ENCODE peak calls at places on chromosomes 12 and 14, in six cellular contexts. G, L, J, P, R and O are unnamed samples.

GRCh38 chr12:124039276-124039675 is 66.3 kb downstream of the ZNF664 start:
- DNase-seq in G (no peak), L (peak; percentile 21), J (no peak), P (no peak), R (no peak), O (no peak)

GRCh38 chr12:99498756-99499155 is 148.8 kb upstream of the GARIN6 start:
- DNase-seq in G (peak; percentile 2), L (peak; percentile 74), J (no peak), P (no peak), R (no peak), O (no peak)

GRCh38 chr12:91985002-91985767 is 160.5 kb downstream of the BTG1 start:
- DNase-seq in G (no peak), L (no peak), J (no peak), P (no peak), R (no peak), O (no peak)

GRCh38 chr14:66596241-66596985 is 88.5 kb downstream of the GPHN start:
- DNase-seq in G (no peak), L (no peak), J (no peak), P (no peak), R (no peak), O (no peak)

GRCh38 chr14:64717870-64718269 is 13.6 kb downstream of the PLEKHG3 start:
- DNase-seq in G (no peak), L (no peak), J (no peak), P (no peak), R (no peak), O (no peak)

GRCh38 chr12:66587912-66588311 is 91.0 kb downstream of the GRIP1 start:
- DNase-seq in G (no peak), L (no peak), J (no peak), P (no peak), R (no peak), O (no peak)

GRCh38 chr12:124053855-124054254 is 80.8 kb downstream of the ZNF664 start:
- DNase-seq in G (peak; percentile 88), L (no peak), J (no peak), P (peak; percentile 37), R (peak; percentile 45), O (peak; percentile 52)

GRCh38 chr12:71799105-71799504 is 40.5 kb upstream of the TBC1D15 start:
- DNase-seq in G (peak; percentile 16), L (peak; percentile 18), J (no peak), P (no peak), R (no peak), O (no peak)

GRCh38 chr12:2756756-2757155 is 38.0 kb upstream of the FKBP4 start:
- DNase-seq in G (peak; percentile 66), L (no peak), J (no peak), P (no peak), R (no peak), O (no peak)

GRCh38 chr14:54002653-54003052 is 46.0 kb upstream of the BMP4 start:
- DNase-seq in G (no peak), L (no peak), J (no peak), P (no peak), R (no peak), O (no peak)

GRCh38 chr14:61891251-61891650 is 129.0 kb downstream of the SNAPC1 start:
- DNase-seq in G (peak; percentile 15), L (no peak), J (no peak), P (no peak), R (no peak), O (no peak)

GRCh38 chr12:81128930-81129554 is 51.2 kb downstream of the ACSS3 start:
- DNase-seq in G (peak; percentile 81), L (peak; percentile 70), J (peak; percentile 54), P (no peak), R (peak; percentile 54), O (peak; percentile 72)

GRCh38 chr12:2003676-2004112 is 563 bp downstream of the DCP1B start:
- DNase-seq in G (peak; percentile 16), L (peak; percentile 58), J (no peak), P (no peak), R (no peak), O (no peak)

GRCh38 chr12:12432373-12432772 is 75.5 kb downstream of the BORCS5 start:
- DNase-seq in G (no peak), L (no peak), J (peak; percentile 68), P (no peak), R (no peak), O (no peak)

GRCh38 chr12:64675795-64676194 is 65.5 kb downstream of the RASSF3 start:
- DNase-seq in G (no peak), L (peak; percentile 26), J (no peak), P (no peak), R (no peak), O (no peak)

GRCh38 chr14:38556321-38556720 is 300.4 kb upstream of the CLEC14A start:
- DNase-seq in G (no peak), L (no peak), J (no peak), P (no peak), R (no peak), O (no peak)

GRCh38 chr12:87618199-87618598 is 411.0 kb downstream of the C12orf50 start:
- DNase-seq in G (no peak), L (no peak), J (no peak), P (no peak), R (no peak), O (no peak)

GRCh38 chr12:78085562-78086182 is 255.0 kb downstream of the NAV3 start:
- DNase-seq in G (no peak), L (no peak), J (no peak), P (no peak), R (no peak), O (no peak)